ENCODE peak calls at places on chromosomes 13 and 19, in six cellular contexts. One of them, this sample, is unnamed.

GRCh38 chr19:38551450-38551813 is 66.3 kb downstream of the MAP4K1 start:
- DNase-seq in A549: no peak
- DNase-seq in endothelial cell of umbilical vein: no peak
- DNase-seq in GM12878: peak; percentile 52
- DNase-seq in HepG2: no peak
- DNase-seq in K562: no peak
- DNase-seq in this sample: no peak

GRCh38 chr19:16911046-16911445 is 22.2 kb downstream of the F2RL3 start:
- DNase-seq in A549: no peak
- DNase-seq in endothelial cell of umbilical vein: no peak
- DNase-seq in GM12878: no peak
- DNase-seq in HepG2: no peak
- DNase-seq in K562: no peak
- DNase-seq in this sample: no peak

GRCh38 chr19:56718231-56718630 is 46.7 kb upstream of the ZNF835 start:
- DNase-seq in A549: no peak
- DNase-seq in endothelial cell of umbilical vein: no peak
- DNase-seq in GM12878: no peak
- DNase-seq in HepG2: no peak
- DNase-seq in K562: no peak
- DNase-seq in this sample: peak; percentile 6

GRCh38 chr19:11507370-11508078 is 1.9 kb upstream of the ZNF653 start:
- DNase-seq in A549: no peak
- DNase-seq in endothelial cell of umbilical vein: no peak
- DNase-seq in GM12878: no peak
- DNase-seq in HepG2: no peak
- DNase-seq in K562: no peak
- DNase-seq in this sample: no peak

GRCh38 chr19:2517881-2518601 is 42.1 kb downstream of the GADD45B start:
- DNase-seq in A549: no peak
- DNase-seq in endothelial cell of umbilical vein: no peak
- DNase-seq in GM12878: no peak
- DNase-seq in HepG2: no peak
- DNase-seq in K562: no peak
- DNase-seq in this sample: no peak

GRCh38 chr13:99859178-99860177 is 112.1 kb downstream of the ZIC5 start:
- DNase-seq in A549: no peak
- DNase-seq in endothelial cell of umbilical vein: no peak
- DNase-seq in GM12878: peak; percentile 41
- DNase-seq in HepG2: no peak
- DNase-seq in K562: no peak
- DNase-seq in this sample: no peak

GRCh38 chr13:77219401-77219800 is 107.5 kb downstream of the MYCBP2 start:
- DNase-seq in A549: no peak
- DNase-seq in endothelial cell of umbilical vein: no peak
- DNase-seq in GM12878: no peak
- DNase-seq in HepG2: no peak
- DNase-seq in K562: no peak
- DNase-seq in this sample: peak; percentile 65

GRCh38 chr19:10858204-10858828 is 10.1 kb downstream of the C19orf38 start:
- DNase-seq in A549: no peak
- DNase-seq in endothelial cell of umbilical vein: peak; percentile 38
- DNase-seq in GM12878: no peak
- DNase-seq in HepG2: no peak
- DNase-seq in K562: peak; percentile 71
- DNase-seq in this sample: peak; percentile 54

GRCh38 chr13:97849305-97849704 is 104.2 kb upstream of the IPO5 start:
- DNase-seq in A549: peak; percentile 13
- DNase-seq in endothelial cell of umbilical vein: peak; percentile 66
- DNase-seq in GM12878: peak; percentile 8
- DNase-seq in HepG2: peak; percentile 36
- DNase-seq in K562: peak; percentile 17
- DNase-seq in this sample: peak; percentile 39

GRCh38 chr19:53183146-53183545 is 10.0 kb downstream of the ZNF665 start:
- DNase-seq in A549: no peak
- DNase-seq in endothelial cell of umbilical vein: no peak
- DNase-seq in GM12878: no peak
- DNase-seq in HepG2: no peak
- DNase-seq in K562: no peak
- DNase-seq in this sample: no peak

GRCh38 chr13:26219726-26220125 is 2.4 kb downstream of the RNF6 start:
- DNase-seq in A549: no peak
- DNase-seq in endothelial cell of umbilical vein: no peak
- DNase-seq in GM12878: no peak
- DNase-seq in HepG2: no peak
- DNase-seq in K562: no peak
- DNase-seq in this sample: no peak

GRCh38 chr19:16377521-16377920 is 52.9 kb downstream of the KLF2 start:
- DNase-seq in A549: no peak
- DNase-seq in endothelial cell of umbilical vein: no peak
- DNase-seq in GM12878: no peak
- DNase-seq in HepG2: no peak
- DNase-seq in K562: no peak
- DNase-seq in this sample: no peak

GRCh38 chr13:95155093-95155492 is 146.2 kb downstream of the ABCC4 start:
- DNase-seq in A549: no peak
- DNase-seq in endothelial cell of umbilical vein: no peak
- DNase-seq in GM12878: no peak
- DNase-seq in HepG2: no peak
- DNase-seq in K562: no peak
- DNase-seq in this sample: no peak

GRCh38 chr19:5949792-5950305 is 28.1 kb downstream of the RANBP3 start:
- DNase-seq in A549: no peak
- DNase-seq in endothelial cell of umbilical vein: no peak
- DNase-seq in GM12878: no peak
- DNase-seq in HepG2: no peak
- DNase-seq in K562: no peak
- DNase-seq in this sample: no peak

GRCh38 chr19:34259367-34259865 is 5.1 kb downstream of the GARRE1 start:
- DNase-seq in A549: no peak
- DNase-seq in endothelial cell of umbilical vein: no peak
- DNase-seq in GM12878: no peak
- DNase-seq in HepG2: no peak
- DNase-seq in K562: no peak
- DNase-seq in this sample: no peak

GRCh38 chr19:42327381-42327780 is 1.9 kb downstream of the MEGF8 start:
- DNase-seq in A549: no peak
- DNase-seq in endothelial cell of umbilical vein: no peak
- DNase-seq in GM12878: no peak
- DNase-seq in HepG2: no peak
- DNase-seq in K562: no peak
- DNase-seq in this sample: no peak
- TF ChIP-seq MYC in A549: no peak
- TF ChIP-seq MYC in endothelial cell of umbilical vein: no peak
- TF ChIP-seq MYC in GM12878: no peak
- TF ChIP-seq MYC in HepG2: no peak
- TF ChIP-seq MYC in K562: no peak
- TF ChIP-seq MYC in this sample: no peak

GRCh38 chr19:1322198-1322981 is 36.7 kb downstream of the EFNA2 start:
- DNase-seq in A549: no peak
- DNase-seq in endothelial cell of umbilical vein: no peak
- DNase-seq in GM12878: no peak
- DNase-seq in HepG2: no peak
- DNase-seq in K562: no peak
- DNase-seq in this sample: no peak

GRCh38 chr19:1324249-1324791 is 38.6 kb downstream of the EFNA2 start:
- DNase-seq in A549: no peak
- DNase-seq in endothelial cell of umbilical vein: no peak
- DNase-seq in GM12878: no peak
- DNase-seq in HepG2: no peak
- DNase-seq in K562: no peak
- DNase-seq in this sample: no peak

GRCh38 chr19:1324792-1325567 is 39.3 kb downstream of the EFNA2 start:
- DNase-seq in A549: peak; percentile 58
- DNase-seq in endothelial cell of umbilical vein: peak; percentile 59
- DNase-seq in GM12878: no peak
- DNase-seq in HepG2: peak; percentile 82
- DNase-seq in K562: peak; percentile 86
- DNase-seq in this sample: peak; percentile 74

GRCh38 chr19:1327125-1327524 is 41.5 kb downstream of the EFNA2 start:
- DNase-seq in A549: no peak
- DNase-seq in endothelial cell of umbilical vein: no peak
- DNase-seq in GM12878: no peak
- DNase-seq in HepG2: no peak
- DNase-seq in K562: peak; percentile 11
- DNase-seq in this sample: no peak

GRCh38 chr19:1325568-1326294 is 40.1 kb downstream of the EFNA2 start:
- DNase-seq in A549: no peak
- DNase-seq in endothelial cell of umbilical vein: no peak
- DNase-seq in GM12878: no peak
- DNase-seq in HepG2: no peak
- DNase-seq in K562: no peak
- DNase-seq in this sample: no peak
- H3K4me3 ChIP-seq in A549: peak overlapping the region; percentile 40
- H3K4me3 ChIP-seq in endothelial cell of umbilical vein: peak overlapping the region; percentile 15
- H3K4me3 ChIP-seq in GM12878: no peak overlapping the region
- H3K4me3 ChIP-seq in HepG2: peak overlapping the region; percentile 71
- H3K4me3 ChIP-seq in K562: peak overlapping the region; percentile 39
- H3K4me3 ChIP-seq in this sample: no peak overlapping the region

DNA sequence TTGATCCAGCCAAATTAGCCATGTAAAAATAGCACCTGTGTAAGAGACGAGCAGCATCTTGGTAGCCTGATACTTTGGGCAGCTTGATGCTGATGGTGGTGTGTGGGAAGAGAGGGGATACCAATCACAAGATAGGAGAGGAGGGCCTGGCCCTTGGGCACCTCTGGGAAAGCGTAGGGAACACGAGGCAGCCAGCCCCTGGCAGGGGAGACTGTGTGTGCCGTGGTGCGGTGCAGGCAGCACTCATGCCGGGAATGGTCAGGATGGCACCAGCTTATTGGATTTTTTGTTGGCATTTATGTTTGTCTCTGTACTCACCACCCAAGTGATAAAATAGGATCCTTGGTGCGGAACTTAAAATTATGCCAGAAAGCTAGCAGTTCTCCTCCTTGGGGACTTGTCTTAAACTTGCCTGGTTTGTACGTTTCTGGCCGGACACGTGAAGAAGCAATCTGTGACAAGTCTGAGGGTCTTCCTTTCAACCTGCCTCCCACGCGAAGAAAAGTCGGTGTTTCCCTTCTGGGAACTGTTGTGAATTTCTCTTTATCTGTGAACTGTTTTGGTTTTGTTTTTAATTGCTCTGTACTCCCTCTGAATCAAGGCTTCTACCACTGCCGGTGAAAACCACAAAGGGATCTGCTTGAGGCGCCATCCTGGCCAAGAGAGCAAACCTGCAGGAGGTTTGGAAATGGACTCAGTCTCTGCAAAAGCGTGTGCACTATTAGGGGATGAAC is 10.1 kb downstream of the SIGLEC8 start:
- DNase-seq in A549: no peak
- DNase-seq in endothelial cell of umbilical vein: no peak
- DNase-seq in GM12878: no peak
- DNase-seq in HepG2: no peak
- DNase-seq in K562: no peak
- DNase-seq in this sample: peak; percentile 42
- TF ChIP-seq MYC in A549: no peak
- TF ChIP-seq MYC in endothelial cell of umbilical vein: no peak
- TF ChIP-seq MYC in GM12878: no peak
- TF ChIP-seq MYC in HepG2: no peak
- TF ChIP-seq MYC in K562: no peak
- TF ChIP-seq MYC in this sample: no peak

GRCh38 chr13:44576396-44577235 is 486 bp upstream of the TSC22D1 start:
- DNase-seq in A549: no peak
- DNase-seq in endothelial cell of umbilical vein: no peak
- DNase-seq in GM12878: no peak
- DNase-seq in HepG2: no peak
- DNase-seq in K562: peak; percentile 30
- DNase-seq in this sample: peak; percentile 56
- H3K4me3 ChIP-seq in A549: peak overlapping the region; percentile 96
- H3K4me3 ChIP-seq in endothelial cell of umbilical vein: peak overlapping the region; percentile 72
- H3K4me3 ChIP-seq in GM12878: peak overlapping the region; percentile 81
- H3K4me3 ChIP-seq in HepG2: peak overlapping the region; percentile 91
- H3K4me3 ChIP-seq in K562: peak overlapping the region; percentile 70
- H3K4me3 ChIP-seq in this sample: peak overlapping the region; percentile 68

GRCh38 chr13:80336335-80336734 is 4.6 kb downstream of the SPRY2 start:
- DNase-seq in A549: no peak
- DNase-seq in endothelial cell of umbilical vein: no peak
- DNase-seq in GM12878: no peak
- DNase-seq in HepG2: no peak
- DNase-seq in K562: no peak
- DNase-seq in this sample: no peak

GRCh38 chr13:80338781-80339577 is 1.9 kb downstream of the SPRY2 start:
- DNase-seq in A549: no peak
- DNase-seq in endothelial cell of umbilical vein: peak; percentile 84
- DNase-seq in GM12878: no peak
- DNase-seq in HepG2: peak; percentile 23
- DNase-seq in K562: peak; percentile 38
- DNase-seq in this sample: peak; percentile 79

GRCh38 chr13:80339578-80339840 is 1.4 kb downstream of the SPRY2 start:
- DNase-seq in A549: no peak
- DNase-seq in endothelial cell of umbilical vein: no peak
- DNase-seq in GM12878: no peak
- DNase-seq in HepG2: no peak
- DNase-seq in K562: peak; percentile 16
- DNase-seq in this sample: no peak

GRCh38 chr13:80337011-80337688 is 3.8 kb downstream of the SPRY2 start:
- DNase-seq in A549: no peak
- DNase-seq in endothelial cell of umbilical vein: no peak
- DNase-seq in GM12878: no peak
- DNase-seq in HepG2: no peak
- DNase-seq in K562: no peak
- DNase-seq in this sample: no peak

GRCh38 chr13:80337706-80338105 is 3.2 kb downstream of the SPRY2 start:
- DNase-seq in A549: no peak
- DNase-seq in endothelial cell of umbilical vein: peak; percentile 9
- DNase-seq in GM12878: no peak
- DNase-seq in HepG2: no peak
- DNase-seq in K562: no peak
- DNase-seq in this sample: no peak
- TF ChIP-seq MYC in A549: no peak
- TF ChIP-seq MYC in endothelial cell of umbilical vein: no peak
- TF ChIP-seq MYC in GM12878: no peak
- TF ChIP-seq MYC in HepG2: no peak
- TF ChIP-seq MYC in K562: no peak
- TF ChIP-seq MYC in this sample: no peak

DNA sequence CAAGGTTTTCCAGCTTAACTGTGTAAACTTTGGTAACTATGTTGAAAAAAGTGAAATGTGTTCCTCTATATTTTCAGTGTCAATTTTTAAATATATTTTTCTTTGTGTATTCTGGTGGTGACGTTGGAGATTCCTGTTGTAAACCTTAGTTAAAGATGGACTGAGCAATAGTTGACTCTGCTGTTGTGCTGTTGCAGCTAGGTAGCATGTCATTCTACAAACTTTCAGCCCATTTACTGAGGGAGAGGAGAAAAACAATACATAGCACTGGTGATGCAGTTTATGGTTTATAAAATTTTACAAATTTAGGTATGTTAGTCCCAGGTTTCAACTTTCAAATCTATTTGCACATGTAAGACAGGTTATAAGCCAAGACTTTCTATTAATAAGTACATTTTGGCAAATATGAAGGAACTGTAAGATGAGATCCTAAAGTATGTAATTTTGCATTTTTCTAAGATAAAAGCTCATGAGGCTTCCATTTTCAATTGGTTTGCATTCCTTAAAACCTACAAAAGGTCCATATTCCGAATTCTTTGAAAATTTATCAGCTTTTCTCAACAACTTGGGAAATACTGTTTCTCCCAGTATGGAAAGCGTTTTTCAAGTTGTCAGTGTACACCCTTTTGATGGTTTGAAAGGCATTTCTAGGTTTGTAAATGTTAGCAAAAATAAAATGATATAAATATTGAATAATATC is 1.5 kb downstream of the NDFIP2 start:
- DNase-seq in A549: no peak
- DNase-seq in endothelial cell of umbilical vein: no peak
- DNase-seq in GM12878: no peak
- DNase-seq in HepG2: no peak
- DNase-seq in K562: no peak
- DNase-seq in this sample: no peak
- H3K4me3 ChIP-seq in A549: peak overlapping the region; percentile 69
- H3K4me3 ChIP-seq in endothelial cell of umbilical vein: no peak overlapping the region
- H3K4me3 ChIP-seq in GM12878: peak overlapping the region; percentile 97
- H3K4me3 ChIP-seq in HepG2: peak overlapping the region; percentile 91
- H3K4me3 ChIP-seq in K562: peak overlapping the region; percentile 93
- H3K4me3 ChIP-seq in this sample: peak overlapping the region; percentile 85

This sample was measured in NB4.